ENCODE peak calls at places on chromosome 16, in eight cellular contexts. W is kidney; P is uterus; J is pancreas; T is RPMI8226; Z is skeletal muscle cell; Q is HTR-8/SVneo; C is stimulated activated CD4-positive, alpha-beta T cell treated with anti-CD3 and anti-CD28 coated beads, Interleukin-2, amount 100 ng/mL, for 48 hours. Y is an unnamed sample.

GRCh38 chr16:72971370-72971769 is 76.6 kb downstream of the ZFHX3 start:
- DNase-seq in W (no peak), P (no peak), J (no peak), C (no peak), T (no peak), Q (no peak), Z (no peak), Y (no peak)

GRCh38 chr16:22324787-22325597 is 27.8 kb downstream of the POLR3E start:
- DNase-seq in T (no peak), Z (no peak), J (no peak), Q (no peak), W (no peak), C (no peak), P (no peak), Y (no peak)

GRCh38 chr16:57656342-57656955 is 11.7 kb upstream of the ADGRG3 start:
- DNase-seq in P (no peak), C (no peak), T (no peak), Q (no peak), J (no peak), W (no peak), Z (no peak), Y (no peak)

GRCh38 chr16:88813396-88814143 is 1.8 kb upstream of the APRT start:
- DNase-seq in J (no peak), Z (no peak), Q (no peak), T (no peak), P (no peak), C (no peak), W (no peak), Y (no peak)

GRCh38 chr16:73527191-73527590 is 479.3 kb upstream of the ZFHX3 start:
- DNase-seq in T (no peak), J (no peak), P (no peak), C (no peak), W (no peak), Z (no peak), Q (no peak), Y (no peak)

GRCh38 chr16:12589676-12590075 is 214.0 kb downstream of the CPPED1 start:
- DNase-seq in W (no peak), Z (no peak), C (no peak), T (no peak), Q (no peak), J (no peak), P (no peak), Y (no peak)

GRCh38 chr16:912684-913613 is 57.8 kb downstream of the LMF1 start:
- DNase-seq in Z (peak), W (no peak), T (no peak), J (peak), Q (no peak), C (no peak), P (no peak), Y (peak)

GRCh38 chr16:31535737-31536136 is 8.0 kb downstream of the AHSP start:
- DNase-seq in T (no peak), C (no peak), J (no peak), W (no peak), P (no peak), Z (no peak), Q (no peak), Y (no peak)

GRCh38 chr16:84038491-84038890 is 4.1 kb downstream of the SLC38A8 start:
- DNase-seq in T (no peak), Q (no peak), Z (no peak), P (no peak), W (no peak), J (peak), C (no peak), Y (no peak)

GRCh38 chr16:17431012-17431411 is 39.7 kb downstream of the XYLT1 start:
- DNase-seq in T (no peak), C (no peak), W (no peak), J (no peak), P (no peak), Q (no peak), Z (no peak), Y (no peak)

GRCh38 chr16:1944612-1945199 is 1.7 kb upstream of the MSRB1 start:
- DNase-seq in J (peak), W (no peak), C (no peak), Q (no peak), T (no peak), P (no peak), Z (no peak), Y (no peak)

GRCh38 chr16:901715-902601 is 68.8 kb downstream of the LMF1 start:
- DNase-seq in P (no peak), J (peak), Z (no peak), T (peak), C (no peak), Q (no peak), W (peak), Y (no peak)

GRCh38 chr16:17629936-17630335 is 159.2 kb upstream of the XYLT1 start:
- DNase-seq in W (no peak), C (no peak), T (no peak), Z (no peak), P (no peak), Q (no peak), J (no peak), Y (no peak)

GRCh38 chr16:1650131-1650530 is 27.9 kb upstream of the JPT2 start:
- DNase-seq in C (no peak), Q (no peak), W (no peak), T (no peak), J (no peak), Z (no peak), P (no peak), Y (no peak)

GRCh38 chr16:72197556-72197955 is 25.6 kb upstream of the PMFBP1 start:
- DNase-seq in W (no peak), Z (no peak), J (no peak), T (no peak), C (no peak), P (no peak), Q (no peak), Y (no peak)

GRCh38 chr16:79972053-79972704 is 371.6 kb upstream of the MAF start:
- DNase-seq in Q (no peak), W (no peak), T (no peak), P (no peak), J (no peak), Z (no peak), C (no peak), Y (no peak)

GRCh38 chr16:2814757-2815298 is 2.2 kb upstream of the PRSS21 start:
- DNase-seq in T (no peak), W (no peak), P (no peak), J (no peak), Q (no peak), C (no peak), Z (no peak), Y (no peak)

GRCh38 chr16:30063278-30063892 is 2.2 kb upstream of the ALDOA start:
- DNase-seq in J (no peak), T (no peak), Q (no peak), Z (no peak), W (no peak), C (no peak), P (no peak), Y (no peak)

GRCh38 chr16:715448-716249 is 731 bp downstream of the METRN start:
- DNase-seq in C (no peak), J (no peak), Q (no peak), Z (no peak), P (no peak), W (no peak), T (peak), Y (no peak)

GRCh38 chr16:50844840-50845239 is 103.0 kb downstream of the CYLD start:
- DNase-seq in P (no peak), T (no peak), Q (no peak), W (no peak), J (no peak), Z (no peak), C (no peak), Y (no peak)

GRCh38 chr16:12531937-12532336 is 271.8 kb downstream of the CPPED1 start:
- DNase-seq in J (no peak), C (no peak), W (no peak), T (no peak), Z (no peak), P (no peak), Q (no peak), Y (no peak)

GRCh38 chr16:20767577-20767976 is 3.8 kb downstream of the ACSM3 start:
- DNase-seq in Q (no peak), P (no peak), C (no peak), Z (no peak), W (no peak), J (no peak), T (no peak), Y (no peak)

GRCh38 chr16:80507538-80507937 is 33.3 kb upstream of the DYNLRB2 start:
- DNase-seq in J (no peak), T (no peak), P (peak), W (peak), C (no peak), Z (no peak), Q (no peak), Y (no peak)

GRCh38 chr16:66800856-66801255 is 528 bp downstream of the TERB1 start:
- DNase-seq in W (no peak), Q (no peak), Z (no peak), P (no peak), J (peak), C (no peak), T (no peak), Y (no peak)

GRCh38 chr16:86458457-86458777 is 51.9 kb upstream of the FOXF1 start:
- DNase-seq in Q (no peak), T (no peak), P (no peak), W (no peak), J (no peak), Z (no peak), C (no peak), Y (no peak)

GRCh38 chr16:30122621-30123160 is 329 bp downstream of the MAPK3 start:
- DNase-seq in Z (no peak), P (no peak), T (peak), C (no peak), J (no peak), Q (no peak), W (no peak), Y (no peak)

GRCh38 chr16:85138825-85139627 is 26.8 kb upstream of the CIBAR2 start:
- DNase-seq in P (no peak), W (no peak), C (no peak), Q (no peak), J (no peak), T (peak), Z (no peak), Y (no peak)

GRCh38 chr16:386641-387156 is 4.9 kb upstream of the PGAP6 start:
- DNase-seq in P (no peak), T (no peak), C (no peak), J (no peak), W (no peak), Q (no peak), Z (no peak), Y (peak)

GRCh38 chr16:54136276-54136625 is 150.3 kb downstream of the IRX3 start:
- DNase-seq in P (no peak), Z (no peak), W (no peak), Q (peak), T (no peak), J (no peak), C (no peak), Y (no peak)

GRCh38 chr16:22250522-22250921 is 44.4 kb downstream of the EEF2K start:
- DNase-seq in Z (no peak), J (no peak), Q (no peak), C (no peak), T (no peak), P (no peak), W (no peak), Y (no peak)

Y was measured in anterior cingulate cortex.